ENCODE peak calls at places on chromosomes 16 and 17, in five cellular contexts. I, F, C, M and T are unnamed samples.

GRCh38 chr17:74871329-74872076 is 1.3 kb downstream of the FDXR start:
- DNase-seq in I (no peak), F (no peak), M (no peak), C (peak), T (no peak)

GRCh38 chr16:88534731-88535141 is 35.5 kb upstream of the ZC3H18 start:
- DNase-seq in M (peak), I (no peak), F (no peak), C (no peak), T (no peak)

GRCh38 chr17:71600137-71600789 is 520.6 kb upstream of the SOX9 start:
- DNase-seq in C (no peak), I (no peak), F (no peak), M (no peak), T (no peak)

GRCh38 chr17:5897320-5897911 is 172.8 kb upstream of the WSCD1 start:
- DNase-seq in M (no peak), C (no peak), I (peak), F (no peak), T (no peak)

GRCh38 chr16:52090080-52090479 is 456.9 kb downstream of the TOX3 start:
- DNase-seq in I (no peak), F (no peak), C (no peak), M (no peak), T (no peak)

GRCh38 chr17:82582208-82582607 is 62.7 kb downstream of the FOXK2 start:
- DNase-seq in C (no peak), F (no peak), I (no peak), M (no peak), T (no peak)

GRCh38 chr16:88533945-88534641 is 36.1 kb upstream of the ZC3H18 start:
- DNase-seq in C (no peak), I (peak), F (no peak), M (peak), T (peak)

GRCh38 chr16:31219154-31219741 is 2.3 kb upstream of the PYDC1 start:
- DNase-seq in M (no peak), I (no peak), C (no peak), F (no peak), T (no peak)

GRCh38 chr17:70053241-70054234 is 21.5 kb upstream of the KCNJ16 start:
- DNase-seq in C (no peak), I (no peak), M (no peak), F (no peak), T (no peak)

GRCh38 chr17:66667491-66668030 is 167.4 kb upstream of the CACNG5 start:
- DNase-seq in M (no peak), I (no peak), C (no peak), F (no peak), T (no peak)

GRCh38 chr17:48441862-48442261 is 11.8 kb upstream of the SKAP1 start:
- DNase-seq in C (no peak), I (no peak), F (no peak), M (no peak), T (no peak)

GRCh38 chr17:48442819-48443218 is 12.8 kb upstream of the SKAP1 start:
- DNase-seq in I (no peak), C (no peak), F (peak), M (no peak), T (no peak)

GRCh38 chr17:48440660-48441059 is 10.6 kb upstream of the SKAP1 start:
- DNase-seq in F (no peak), M (no peak), I (no peak), C (no peak), T (no peak)

GRCh38 chr17:48439875-48440505 is 10.0 kb upstream of the SKAP1 start:
- DNase-seq in I (no peak), F (peak), C (no peak), M (no peak), T (peak)

DNA sequence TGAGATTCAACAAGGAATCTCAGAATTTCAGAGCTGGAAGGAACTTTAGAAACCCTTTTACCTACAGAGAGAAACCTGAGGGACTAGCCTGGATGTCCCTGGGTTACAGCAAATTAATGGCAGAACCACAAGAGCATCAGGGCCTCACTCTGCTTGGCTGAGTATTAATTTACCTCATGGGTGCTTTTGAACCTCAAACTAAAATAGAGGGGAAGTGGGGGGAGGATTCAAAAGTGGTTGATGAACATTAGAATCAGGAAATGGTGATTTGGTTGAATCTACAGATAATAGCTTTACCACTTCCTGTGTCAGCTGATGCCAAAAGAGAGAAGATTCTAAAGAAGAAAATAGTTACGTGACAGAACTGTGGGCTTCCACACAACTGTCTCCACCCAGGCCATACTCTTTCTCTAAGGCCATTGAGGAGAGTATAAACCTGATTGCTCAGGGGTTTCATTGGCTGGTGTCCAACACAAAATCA is 11.3 kb upstream of the SKAP1 start:
- DNase-seq in F (no peak), C (no peak), I (no peak), M (no peak), T (no peak)
- TF ChIP-seq EP300 in F (no peak), C (no peak), I (no peak), M (no peak), T (no peak)

GRCh38 chr17:37844158-37844976 is 79.8 kb upstream of the TBC1D3K start:
- DNase-seq in F (peak), C (no peak), M (peak), I (peak), T (peak)
- TF ChIP-seq POLR2A in F (no peak), C (no peak), M (no peak), I (no peak), T (no peak)

GRCh38 chr16:67199011-67199807 is at the start of gene ELMO3:
- DNase-seq in F (peak), C (no peak), M (peak), I (no peak), T (peak)
- TF ChIP-seq POLR2AphosphoS5 in F (no peak), C (no peak), M (peak), I (peak), T (no peak)

GRCh38 chr16:84718-85452 is 6.9 kb downstream of the MPG start:
- DNase-seq in F (no peak), C (peak), M (peak), I (no peak), T (peak)
- TF ChIP-seq EP300 in F (no peak), C (no peak), M (no peak), I (no peak), T (no peak)

GRCh38 chr16:56289412-56289811 is 98.1 kb downstream of the GNAO1 start:
- DNase-seq in C (no peak), F (no peak), M (no peak), I (no peak), T (no peak)
- TF ChIP-seq POLR2A in C (no peak), F (no peak), M (no peak), I (no peak), T (no peak)

DNA sequence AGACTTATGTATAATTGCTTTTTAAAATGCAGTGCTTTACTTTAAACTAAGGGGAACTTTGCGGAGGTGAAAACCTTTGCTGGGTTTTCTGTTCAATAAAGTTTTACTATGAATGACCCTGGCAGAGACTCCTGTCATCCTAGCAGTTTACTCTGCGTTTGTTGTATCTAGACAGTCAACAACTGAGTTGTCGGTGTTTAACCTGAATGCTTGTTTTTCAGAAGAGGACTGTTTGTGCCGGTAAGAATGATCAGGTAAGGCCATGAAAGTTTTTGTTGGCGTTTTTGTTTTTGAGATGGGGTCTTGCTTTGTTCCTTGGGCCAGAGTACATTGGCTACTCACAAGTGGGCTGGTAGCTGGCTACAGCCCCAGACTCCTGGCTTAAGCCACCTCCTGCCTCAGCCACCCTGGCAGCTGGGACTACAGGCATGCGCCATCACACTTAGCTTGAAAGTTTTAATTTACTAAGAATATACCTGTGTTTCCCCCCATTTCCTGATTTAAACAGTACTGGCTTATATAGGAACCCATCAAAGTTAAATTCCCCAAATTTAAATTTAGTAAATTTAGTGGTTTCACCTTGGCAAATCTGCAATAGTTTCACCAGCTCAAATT is 11.9 kb downstream of the HERPUD1 start:
- DNase-seq in I (no peak), C (no peak), M (no peak), F (no peak), T (no peak)
- TF ChIP-seq POLR2AphosphoS5 in I (no peak), C (no peak), M (no peak), F (no peak), T (no peak)

DNA sequence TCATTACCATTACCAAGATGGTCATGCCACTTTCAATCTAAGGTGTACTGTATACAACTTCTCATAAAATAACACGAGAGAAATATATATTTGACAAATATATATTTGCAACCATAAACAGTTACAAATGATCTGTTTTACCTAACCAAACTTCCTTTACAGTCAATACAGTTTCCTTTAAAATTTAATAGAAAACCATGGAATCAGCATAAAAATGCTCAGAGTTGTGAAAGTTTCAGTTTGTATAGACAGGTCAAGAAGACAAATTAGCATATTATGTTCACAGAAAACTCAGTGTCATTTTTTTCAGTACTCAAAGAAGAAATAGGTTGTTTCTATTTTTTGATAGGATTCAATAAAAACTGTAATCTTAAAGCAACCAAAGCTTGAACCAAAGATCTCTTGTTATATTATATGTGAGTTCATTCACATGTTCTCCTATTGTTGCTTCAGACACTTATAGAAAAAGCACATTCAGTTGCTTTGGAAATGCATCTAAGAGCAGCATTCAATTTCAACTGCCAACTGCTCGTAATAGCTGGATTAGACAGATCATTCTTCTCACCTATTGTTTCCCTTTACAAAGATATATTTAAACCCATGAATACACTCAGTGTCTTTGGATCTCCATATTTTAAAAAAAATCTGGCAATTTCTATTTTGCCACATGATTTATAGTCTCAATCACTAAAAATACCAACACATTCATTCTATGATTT is 15.1 kb downstream of the SSH2 start:
- DNase-seq in F (no peak), M (no peak), I (no peak), C (no peak), T (no peak)
- TF ChIP-seq EP300 in F (no peak), M (no peak), I (no peak), C (no peak), T (no peak)